ENCODE peak calls at places on chromosomes 7 and 10, in ten cellular contexts. T is fibroblast of lung, D is natural killer cell, N is left ventricle myocardium inferior, Q is B cell, V is cardiac fibroblast, R is H9, X is neural crest cell, I is AG04449, M is cardiac muscle cell. B is an unnamed sample.

GRCh38 chr7:101240226-101241014 is 2.8 kb upstream of the CLDN15 start:
- DNase-seq in V (no peak), I (no peak), Q (no peak), T (no peak), R (no peak), X (no peak), N (no peak), M (no peak), D (no peak), B (no peak)

GRCh38 chr10:96720422-96721206 is at the start of gene PIK3AP1:
- DNase-seq in N (peak), Q (peak), T (no peak), D (peak), X (peak), M (peak), I (no peak), V (no peak), R (peak), B (peak)

GRCh38 chr10:95176101-95176500 is 17.9 kb upstream of the ACSM6 start:
- DNase-seq in Q (no peak), R (no peak), N (no peak), V (no peak), M (no peak), X (no peak), T (no peak), I (no peak), D (no peak), B (no peak)

GRCh38 chr10:12337407-12337806 is 11.9 kb upstream of the CAMK1D start:
- DNase-seq in D (no peak), V (no peak), X (no peak), T (peak), M (peak), N (no peak), Q (no peak), R (no peak), I (no peak), B (no peak)

GRCh38 chr7:129433823-129434171 is 435 bp upstream of the STRIP2 start:
- DNase-seq in Q (no peak), V (no peak), N (no peak), I (no peak), T (no peak), M (no peak), X (no peak), D (no peak), R (no peak), B (no peak)

GRCh38 chr7:106858618-106859532 is 6.2 kb upstream of the PIK3CG start:
- DNase-seq in I (no peak), Q (no peak), N (peak), V (no peak), T (no peak), M (peak), D (no peak), X (no peak), R (no peak), B (no peak)

GRCh38 chr7:150390206-150390605 is 11.1 kb downstream of the ZNF775 start:
- DNase-seq in T (peak), X (no peak), Q (no peak), N (no peak), V (peak), I (no peak), M (no peak), D (no peak), R (no peak), B (no peak)

GRCh38 chr7:105689093-105689819 is 108.0 kb upstream of the EFCAB10 start:
- DNase-seq in V (no peak), D (no peak), I (no peak), N (no peak), X (peak), R (peak), M (no peak), T (no peak), Q (no peak), B (no peak)

GRCh38 chr7:83611776-83612175 is 37.2 kb downstream of the SEMA3E start:
- DNase-seq in D (no peak), I (no peak), M (no peak), N (no peak), T (no peak), R (no peak), Q (no peak), X (no peak), V (no peak), B (no peak)

GRCh38 chr7:19069842-19070241 is 47.6 kb downstream of the TWIST1 start:
- DNase-seq in T (peak), I (no peak), M (peak), Q (no peak), N (no peak), X (no peak), D (no peak), V (peak), R (no peak), B (no peak)

GRCh38 chr10:78137147-78137546 is 103.5 kb downstream of the RPS24 start:
- DNase-seq in X (no peak), T (no peak), I (no peak), V (no peak), N (no peak), D (no peak), Q (no peak), R (no peak), M (no peak), B (no peak)

GRCh38 chr7:1593091-1593866 is 23.4 kb upstream of the PSMG3 start:
- DNase-seq in I (no peak), Q (no peak), X (no peak), D (no peak), R (peak), M (peak), N (no peak), V (peak), T (no peak), B (peak)

GRCh38 chr7:139230484-139230773 is 608 bp upstream of the UBN2 start:
- DNase-seq in X (no peak), N (no peak), Q (no peak), T (no peak), V (no peak), I (no peak), D (no peak), M (no peak), R (no peak), B (no peak)

GRCh38 chr7:24786941-24787340 is 29.7 kb upstream of the GSDME start:
- DNase-seq in X (no peak), Q (no peak), N (no peak), M (peak), T (peak), R (no peak), D (no peak), I (peak), V (peak), B (peak)

GRCh38 chr10:101778781-101779543 is 3.0 kb upstream of the FGF8 start:
- DNase-seq in T (peak), V (peak), D (no peak), M (peak), Q (peak), I (no peak), X (peak), R (peak), N (no peak), B (peak)

GRCh38 chr7:158676171-158676840 is 28.3 kb downstream of the NCAPG2 start:
- DNase-seq in M (peak), T (peak), X (no peak), V (peak), N (no peak), Q (no peak), R (no peak), I (no peak), D (no peak), B (no peak)

GRCh38 chr7:30062587-30062986 is 34.4 kb downstream of the PLEKHA8 start:
- DNase-seq in V (peak), X (no peak), I (no peak), Q (peak), T (peak), N (no peak), M (peak), R (no peak), D (no peak), B (no peak)

GRCh38 chr10:96376483-96376882 is 17.7 kb upstream of the OPALIN start:
- DNase-seq in I (no peak), T (no peak), V (no peak), Q (no peak), M (no peak), D (no peak), R (no peak), N (no peak), X (no peak), B (peak)

GRCh38 chr7:22356010-22356854 is 722 bp downstream of the RAPGEF5 start:
- DNase-seq in X (peak), T (no peak), Q (peak), N (no peak), R (peak), I (no peak), V (no peak), M (no peak), D (no peak), B (no peak)

GRCh38 chr10:63266337-63267327 is 133.5 kb downstream of the NRBF2 start:
- DNase-seq in D (no peak), N (no peak), I (no peak), R (no peak), X (no peak), T (peak), Q (no peak), V (peak), M (peak), B (no peak)

GRCh38 chr10:44567471-44567870 is 182.6 kb upstream of the CXCL12 start:
- DNase-seq in N (no peak), Q (no peak), M (peak), D (no peak), V (peak), X (no peak), I (peak), T (peak), R (no peak), B (no peak)

GRCh38 chr7:138116892-138117291 is 40.6 kb downstream of the AKR1D1 start:
- DNase-seq in N (no peak), Q (no peak), M (no peak), T (no peak), V (no peak), D (no peak), I (no peak), X (no peak), R (no peak), B (no peak)

GRCh38 chr10:105974803-105975456 is 1189.6 kb downstream of the SORCS1 start:
- DNase-seq in R (peak), Q (no peak), N (no peak), I (no peak), D (no peak), M (peak), T (peak), X (peak), V (peak), B (no peak)

GRCh38 chr7:158030566-158030965 is 557.1 kb downstream of the PTPRN2 start:
- DNase-seq in V (no peak), N (no peak), Q (no peak), T (no peak), X (no peak), R (no peak), I (no peak), D (no peak), M (no peak), B (no peak)

GRCh38 chr7:69429817-69430501 is 168.3 kb upstream of the AUTS2 start:
- DNase-seq in N (peak), R (peak), X (no peak), V (no peak), T (peak), D (no peak), M (peak), Q (no peak), I (no peak), B (no peak)

GRCh38 chr10:103276941-103277712 is at the start of gene INA:
- DNase-seq in T (peak), N (no peak), Q (peak), I (no peak), V (peak), M (peak), X (peak), R (peak), D (no peak), B (peak)
- TF ChIP-seq CTCF in T (no peak), N (no peak), Q (no peak), I (no peak), V (no peak), M (no peak), X (no peak), R (peak), D (no peak), B (no peak)

GRCh38 chr7:131602304-131602993 is 46.0 kb upstream of the PODXL start:
- DNase-seq in M (no peak), R (no peak), T (no peak), V (no peak), Q (no peak), D (no peak), I (no peak), N (no peak), X (no peak), B (no peak)

GRCh38 chr7:131605280-131605878 is 49.0 kb upstream of the PODXL start:
- DNase-seq in N (no peak), R (peak), Q (no peak), M (peak), D (no peak), T (no peak), I (no peak), V (no peak), X (no peak), B (no peak)

GRCh38 chr7:131603932-131604331 is 47.5 kb upstream of the PODXL start:
- DNase-seq in V (no peak), M (no peak), T (no peak), I (no peak), Q (no peak), X (no peak), D (no peak), N (no peak), R (no peak), B (no peak)

GRCh38 chr7:131604841-131605279 is 48.4 kb upstream of the PODXL start:
- DNase-seq in V (peak), T (no peak), X (no peak), R (peak), I (peak), D (no peak), N (no peak), Q (no peak), M (peak), B (no peak)

GRCh38 chr7:131602994-131603372 is 46.6 kb upstream of the PODXL start:
- DNase-seq in R (no peak), N (no peak), D (no peak), T (no peak), I (no peak), M (peak), Q (no peak), X (no peak), V (no peak), B (no peak)
- TF ChIP-seq CTCF in R (no peak), N (no peak), D (no peak), T (no peak), I (no peak), M (no peak), Q (no peak), X (no peak), V (no peak), B (no peak)

DNA sequence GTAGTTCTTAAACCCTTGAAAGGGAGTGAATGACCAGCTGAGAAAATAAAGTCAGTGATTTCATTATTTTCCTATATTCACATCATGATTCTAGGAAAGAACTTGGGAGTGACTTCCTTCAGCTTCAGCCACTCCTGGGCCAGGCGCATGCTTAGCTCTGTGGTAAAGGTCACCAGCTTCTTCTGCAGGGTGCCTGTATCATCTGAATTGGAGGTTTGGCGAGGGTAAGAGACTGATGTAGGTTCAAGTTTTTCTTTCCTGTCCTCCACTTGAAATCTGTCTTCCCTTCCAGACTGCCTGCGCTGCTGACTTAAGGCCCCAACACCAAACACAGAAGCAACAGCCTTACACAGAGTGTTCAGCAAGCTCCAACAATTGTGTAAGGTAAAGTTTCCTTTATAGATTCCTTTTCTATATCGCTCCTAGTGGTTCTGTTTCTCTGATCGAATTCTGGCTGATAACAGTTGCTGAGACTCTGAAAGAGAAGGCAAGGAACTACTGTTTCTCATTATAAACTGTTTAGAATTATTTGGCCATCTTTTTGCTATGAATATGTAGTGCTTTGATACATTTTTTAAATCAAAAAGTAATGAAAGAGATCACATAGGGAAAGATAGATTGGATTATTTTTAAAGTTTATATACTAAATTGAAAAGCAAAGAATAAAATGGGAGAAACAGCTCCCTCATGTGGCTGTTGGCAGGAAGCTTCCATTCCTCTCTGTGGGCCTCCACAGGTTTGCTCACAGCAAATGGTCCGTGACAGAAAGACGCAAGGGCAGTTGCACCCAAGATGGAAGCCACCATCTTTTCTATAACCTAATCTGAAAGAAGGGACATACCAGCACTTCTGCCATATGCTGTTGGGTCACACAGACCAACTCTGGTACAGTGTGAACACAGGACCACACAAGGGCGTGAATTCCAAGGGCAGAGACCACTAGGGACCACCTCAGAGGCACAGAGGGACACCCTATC is 14.0 kb downstream of the GATAD1 start:
- DNase-seq in M (peak), R (peak), D (no peak), T (peak), X (peak), N (no peak), I (no peak), Q (peak), V (peak), B (peak)
- TF ChIP-seq CTCF in M (peak), R (peak), D (peak), T (peak), X (peak), N (peak), I (peak), Q (peak), V (peak), B (peak)

GRCh38 chr7:130959743-130960207 is 225.8 kb upstream of the KLF14 start:
- DNase-seq in T (peak), D (no peak), N (no peak), R (no peak), I (no peak), V (peak), Q (no peak), M (peak), X (no peak), B (peak)
- TF ChIP-seq CTCF in T (peak), D (no peak), N (peak), R (peak), I (peak), V (peak), Q (peak), M (peak), X (peak), B (peak)

GRCh38 chr10:92552310-92552709 is 21.6 kb downstream of the IDE start:
- DNase-seq in D (no peak), R (no peak), V (no peak), I (no peak), T (no peak), Q (no peak), M (no peak), X (no peak), N (no peak), B (no peak)
- TF ChIP-seq CTCF in D (no peak), R (peak), V (peak), I (no peak), T (no peak), Q (peak), M (no peak), X (peak), N (no peak), B (peak)

DNA sequence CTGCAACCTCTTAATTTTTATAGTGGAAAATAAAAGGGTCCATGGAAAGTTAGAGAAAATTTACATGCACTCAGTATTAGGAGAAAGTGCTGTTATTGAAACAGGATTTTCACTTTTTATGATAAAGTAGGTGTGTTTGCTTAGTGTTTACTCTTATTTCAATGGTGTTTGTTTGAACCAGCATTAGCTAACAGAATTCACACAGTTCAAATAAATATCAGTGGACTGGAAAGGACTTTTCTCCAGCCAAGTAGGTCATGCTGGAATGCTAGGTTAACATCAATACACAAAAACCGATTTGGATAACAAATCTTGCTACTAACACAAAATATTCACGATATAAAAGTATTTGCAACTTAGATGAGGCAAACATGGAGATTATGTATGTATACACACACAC is 49.4 kb upstream of the BET1 start:
- DNase-seq in V (no peak), M (no peak), Q (no peak), R (no peak), N (no peak), I (no peak), X (no peak), D (no peak), T (no peak), B (no peak)
- TF ChIP-seq CTCF in V (no peak), M (no peak), Q (no peak), R (no peak), N (no peak), I (no peak), X (no peak), D (no peak), T (no peak), B (no peak)

DNA sequence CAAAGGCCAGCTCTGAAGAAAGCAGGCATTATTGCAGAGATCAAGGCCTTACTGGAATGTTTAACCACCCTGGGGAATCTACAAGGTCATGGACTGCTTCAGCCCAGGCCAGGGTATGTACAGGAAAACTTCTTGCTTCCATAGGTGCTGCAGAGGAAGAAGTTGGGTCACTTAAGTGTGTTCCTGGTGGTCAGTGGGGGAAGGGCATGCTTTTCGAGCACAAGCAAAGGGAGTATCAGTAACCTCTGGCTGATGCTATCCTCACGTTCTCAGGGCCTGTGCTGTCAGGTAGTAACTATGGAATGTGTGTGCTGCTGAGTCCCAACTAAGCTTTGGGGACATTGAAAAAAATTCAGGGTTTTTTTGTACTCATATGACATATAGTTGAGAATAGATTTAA is 234.0 kb upstream of the SP4 start:
- DNase-seq in I (no peak), M (no peak), N (no peak), Q (no peak), D (no peak), X (no peak), R (peak), V (no peak), T (no peak), B (no peak)
- TF ChIP-seq CTCF in I (no peak), M (no peak), N (no peak), Q (no peak), D (no peak), X (no peak), R (peak), V (no peak), T (no peak), B (no peak)

GRCh38 chr10:113301342-113301984 is 251.4 kb upstream of the HABP2 start:
- DNase-seq in M (no peak), I (no peak), T (no peak), R (no peak), N (no peak), Q (no peak), X (no peak), V (no peak), D (no peak), B (peak)
- TF ChIP-seq CTCF in M (no peak), I (no peak), T (no peak), R (peak), N (no peak), Q (no peak), X (no peak), V (no peak), D (no peak), B (no peak)

GRCh38 chr7:77989981-77990566 is 191.5 kb downstream of the PHTF2 start:
- DNase-seq in M (peak), V (no peak), I (no peak), X (no peak), Q (peak), D (no peak), N (no peak), T (no peak), R (peak), B (peak)
- TF ChIP-seq CTCF in M (no peak), V (no peak), I (no peak), X (peak), Q (peak), D (no peak), N (no peak), T (no peak), R (peak), B (no peak)

GRCh38 chr10:119254355-119254754 is 47.0 kb downstream of the GRK5 start:
- DNase-seq in Q (no peak), N (no peak), V (no peak), M (no peak), R (no peak), T (peak), X (no peak), I (no peak), D (no peak), B (no peak)

GRCh38 chr10:119252051-119252465 is 44.7 kb downstream of the GRK5 start:
- DNase-seq in T (peak), R (no peak), M (peak), Q (no peak), I (no peak), X (no peak), D (no peak), N (peak), V (peak), B (no peak)

GRCh38 chr10:119251315-119251708 is 43.9 kb downstream of the GRK5 start:
- DNase-seq in R (no peak), I (peak), X (no peak), T (peak), M (peak), D (no peak), Q (no peak), V (peak), N (no peak), B (no peak)

GRCh38 chr10:119252470-119253151 is 45.2 kb downstream of the GRK5 start:
- DNase-seq in M (no peak), X (no peak), T (no peak), R (no peak), I (no peak), N (no peak), D (no peak), V (no peak), Q (no peak), B (no peak)

GRCh38 chr10:119253433-119254174 is 46.2 kb downstream of the GRK5 start:
- DNase-seq in X (no peak), R (no peak), I (peak), T (peak), V (peak), Q (no peak), D (no peak), N (peak), M (peak), B (peak)
- TF ChIP-seq CTCF in X (no peak), R (no peak), I (peak), T (peak), V (no peak), Q (no peak), D (no peak), N (no peak), M (no peak), B (no peak)

B was measured in activated CD8-positive, alpha-beta T cell treated with anti-CD3 and anti-CD28 coated beads for 36 hours.